ENCODE peak calls at places on chromosome 15, in four cellular contexts. A is fibroblast of lung; N is CD4-positive, CD25-positive, alpha-beta regulatory T cell; L is WERI-Rb-1. C is an unnamed sample.

GRCh38 chr15:89912674-89913396 is at the start of gene ARPIN:
- DNase-seq in A (peak; percentile 55), N (no peak), L (peak; percentile 70), C (no peak)

GRCh38 chr15:68417897-68418296 is 14.1 kb downstream of the ITGA11 start:
- DNase-seq in A (no peak), N (no peak), L (no peak), C (no peak)

GRCh38 chr15:63156708-63157065 is 590 bp downstream of the RPS27L start:
- DNase-seq in A (peak; percentile 51), N (no peak), L (peak; percentile 19), C (peak; percentile 66)

GRCh38 chr15:80153900-80154299 is 1.1 kb downstream of the FAH start:
- DNase-seq in A (peak; percentile 51), N (no peak), L (no peak), C (no peak)

GRCh38 chr15:62975515-62975914 is 67.0 kb upstream of the TPM1 start:
- DNase-seq in A (no peak), N (no peak), L (no peak), C (peak; percentile 49)

GRCh38 chr15:37764733-37765191 is 169.7 kb upstream of the TMCO5A start:
- DNase-seq in A (peak; percentile 82), N (no peak), L (peak; percentile 25), C (peak; percentile 44)

GRCh38 chr15:78875107-78875914 is 2.6 kb downstream of the MORF4L1 start:
- DNase-seq in A (no peak), N (no peak), L (no peak), C (peak; percentile 72)

GRCh38 chr15:29289179-29289578 is 19.6 kb upstream of the NSMCE3 start:
- DNase-seq in A (no peak), N (no peak), L (no peak), C (no peak)

GRCh38 chr15:88542342-88542733 is 4.1 kb downstream of the DET1 start:
- DNase-seq in A (no peak), N (no peak), L (no peak), C (peak; percentile 58)

GRCh38 chr15:50519740-50520425 is 26.6 kb downstream of the USP50 start:
- DNase-seq in A (no peak), N (no peak), L (no peak), C (no peak)

GRCh38 chr15:69303337-69304175 is 4.8 kb downstream of the PAQR5 start:
- DNase-seq in A (peak; percentile 51), N (no peak), L (no peak), C (no peak)

GRCh38 chr15:78056714-78057269 is 20.7 kb downstream of the TBC1D2B start:
- DNase-seq in A (peak; percentile 41), N (no peak), L (no peak), C (no peak)

GRCh38 chr15:44550256-44550655 is 13.3 kb downstream of the EIF3J start:
- DNase-seq in A (peak; percentile 62), N (peak; percentile 39), L (no peak), C (no peak)

GRCh38 chr15:52102468-52102867 is 10.1 kb downstream of the BCL2L10 start:
- DNase-seq in A (peak; percentile 93), N (no peak), L (no peak), C (no peak)

GRCh38 chr15:41574158-41574557 is 15.1 kb downstream of the TYRO3 start:
- DNase-seq in A (no peak), N (no peak), L (peak; percentile 42), C (no peak)

GRCh38 chr15:99014803-99015676 is 7.4 kb upstream of the PGPEP1L start:
- DNase-seq in A (peak; percentile 58), N (no peak), L (peak; percentile 58), C (peak; percentile 46)

GRCh38 chr15:48307586-48307985 is 23.6 kb upstream of the DUT start:
- DNase-seq in A (no peak), N (no peak), L (no peak), C (no peak)

GRCh38 chr15:48304398-48304797 is 26.8 kb upstream of the DUT start:
- DNase-seq in A (no peak), N (no peak), L (no peak), C (no peak)

GRCh38 chr15:48309740-48310139 is 21.5 kb upstream of the DUT start:
- DNase-seq in A (no peak), N (no peak), L (no peak), C (no peak)

GRCh38 chr15:48306639-48307038 is 24.6 kb upstream of the DUT start:
- DNase-seq in A (no peak), N (no peak), L (no peak), C (no peak)
- H3K9me3 ChIP-seq in A (no peaks in the 10 kb centered on the region), N (no peaks in the 10 kb centered on the region), L (no peaks in the 10 kb centered on the region), C (no peaks in the 10 kb centered on the region)

GRCh38 chr15:46900992-46901391 is 816.3 kb upstream of the SEMA6D start:
- DNase-seq in A (no peak), N (no peak), L (no peak), C (no peak)
- H3K9me3 ChIP-seq in A (no peaks in the 10 kb centered on the region), N (no peaks in the 10 kb centered on the region), L (no peaks in the 10 kb centered on the region), C (no peaks in the 10 kb centered on the region)

GRCh38 chr15:72233759-72234158 is 2.8 kb upstream of the PKM start:
- DNase-seq in A (no peak), N (no peak), L (no peak), C (no peak)
- H3K9me3 ChIP-seq in A (no peaks in the 10 kb centered on the region), N (no peaks in the 10 kb centered on the region), L (no peaks in the 10 kb centered on the region), C (no peaks in the 10 kb centered on the region)

GRCh38 chr15:25173241-25174028 is 218.6 kb downstream of the SNRPN start:
- DNase-seq in A (no peak), N (no peak), L (no peak), C (no peak)
- H3K9me3 ChIP-seq in A (no peaks in the 10 kb centered on the region), N (peaks cover 4% of the 10 kb centered on the region), L (peaks cover 35% of the 10 kb centered on the region), C (no peaks in the 10 kb centered on the region)

GRCh38 chr15:56124391-56124790 is 119.3 kb downstream of the RFX7 start:
- DNase-seq in A (no peak), N (no peak), L (no peak), C (no peak)
- H3K9me3 ChIP-seq in A (peaks cover 2% of the 10 kb centered on the region), N (peaks cover 21% of the 10 kb centered on the region), L (peaks cover 10% of the 10 kb centered on the region), C (peaks cover 4% of the 10 kb centered on the region)

GRCh38 chr15:84873997-84874396 is 10.5 kb upstream of the SLC28A1 start:
- DNase-seq in A (no peak), N (no peak), L (no peak), C (no peak)
- H3K9me3 ChIP-seq in A (no peaks in the 10 kb centered on the region), N (no peaks in the 10 kb centered on the region), L (no peaks in the 10 kb centered on the region), C (no peaks in the 10 kb centered on the region)

DNA sequence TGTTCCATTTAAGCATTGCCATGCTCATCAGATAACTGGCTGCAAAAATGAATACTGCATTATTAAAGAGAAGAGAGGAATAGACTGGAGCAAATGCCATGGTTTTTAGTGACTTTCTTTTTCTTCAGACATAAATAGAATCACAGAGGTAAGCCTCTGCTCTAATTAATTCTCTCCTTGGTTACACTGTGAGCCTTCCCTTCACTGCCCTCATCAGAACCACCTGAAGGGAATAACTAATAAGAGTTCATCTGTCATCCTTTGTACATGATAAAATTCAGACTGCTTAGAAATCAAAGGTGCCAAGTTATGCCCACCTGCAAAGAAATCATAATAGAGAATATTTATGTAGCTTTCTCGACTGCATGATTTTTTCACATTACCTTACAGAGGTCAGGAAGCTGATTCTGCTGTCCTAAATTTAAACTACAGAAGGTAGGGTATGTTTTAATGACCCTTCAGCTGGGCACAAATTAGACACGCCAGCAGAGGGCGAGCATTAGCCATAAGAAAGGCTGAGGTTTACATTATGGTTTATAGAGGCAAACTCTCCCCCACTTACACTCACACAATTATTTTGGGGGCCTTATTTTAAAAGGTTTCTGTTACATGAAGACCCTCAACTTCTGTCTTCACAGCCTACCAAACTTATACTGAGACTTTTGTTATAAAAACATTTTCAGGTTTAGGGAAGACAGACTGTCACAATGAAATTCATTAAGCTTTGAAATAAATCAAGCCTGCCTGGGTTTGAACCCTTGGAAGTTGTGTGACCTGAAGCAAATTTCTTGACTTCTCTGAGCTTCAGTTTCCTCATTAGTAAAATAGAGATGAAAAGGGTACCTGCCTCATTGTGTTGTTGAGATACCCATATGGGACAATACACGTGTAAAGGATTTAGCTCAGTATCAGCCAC is 15.3 kb upstream of the UNC13C start:
- DNase-seq in A (peak; percentile 39), N (no peak), L (peak; percentile 47), C (peak; percentile 63)
- H3K9me3 ChIP-seq in A (no peaks in the 10 kb centered on the region), N (no peaks in the 10 kb centered on the region), L (no peaks in the 10 kb centered on the region), C (no peaks in the 10 kb centered on the region)

DNA sequence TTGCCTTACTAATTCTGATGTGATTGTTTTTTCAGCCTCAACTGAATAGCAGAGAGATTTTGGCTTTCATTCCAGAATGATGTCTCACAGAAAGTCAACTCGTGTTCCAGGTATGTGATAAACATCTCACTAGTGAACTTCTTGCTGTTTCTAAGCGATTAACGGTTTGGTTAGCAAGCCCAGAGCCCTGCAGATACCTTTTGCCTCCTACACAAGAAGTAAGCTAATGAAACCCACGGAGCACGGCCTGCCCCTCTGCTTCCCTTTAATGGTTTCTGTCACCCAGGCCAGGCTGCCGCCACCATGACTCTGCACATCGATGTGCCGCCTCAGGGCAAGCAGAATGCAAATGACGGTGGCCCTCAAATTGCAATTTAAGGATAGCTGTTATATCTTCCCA is 155.9 kb upstream of the ICE2 start:
- DNase-seq in A (no peak), N (no peak), L (no peak), C (no peak)
- H3K9me3 ChIP-seq in A (no peaks in the 10 kb centered on the region), N (no peaks in the 10 kb centered on the region), L (no peaks in the 10 kb centered on the region), C (no peaks in the 10 kb centered on the region)

C was measured in HAP-1.